ENCODE peak calls at places on chromosomes 4 and X, in six cellular contexts. U is H1, P is K562, Z is GM12891, G is GM12878, A is HepG2. F is an unnamed sample.

GRCh38 chr4:71259305-71259704 is 79.5 kb upstream of the SLC4A4 start:
- DNase-seq in P (no peak), Z (no peak), A (no peak), G (no peak), U (no peak), F (no peak)

GRCh38 chrX:104863466-104863865 is 297.5 kb downstream of the IL1RAPL2 start:
- DNase-seq in G (no peak), U (no peak), P (no peak), A (no peak), Z (no peak), F (no peak)

GRCh38 chr4:148397006-148397673 is 45.1 kb downstream of the NR3C2 start:
- DNase-seq in P (no peak), Z (no peak), U (no peak), A (no peak), G (no peak), F (no peak)

GRCh38 chrX:100484971-100485370 is 74.9 kb upstream of the PCDH19 start:
- DNase-seq in U (no peak), Z (no peak), G (no peak), A (no peak), P (no peak), F (no peak)

GRCh38 chrX:124362072-124362471 is 15.7 kb downstream of the SH2D1A start:
- DNase-seq in Z (no peak), A (no peak), G (no peak), U (no peak), P (no peak), F (no peak)

GRCh38 chr4:107183155-107183774 is 147.2 kb upstream of the DKK2 start:
- DNase-seq in G (peak; percentile 3), U (no peak), P (peak; percentile 50), A (peak; percentile 67), Z (no peak), F (no peak)

GRCh38 chrX:33211356-33212254 is at the start of gene DMD:
- DNase-seq in G (no peak), P (no peak), A (peak; percentile 1), Z (no peak), U (no peak), F (no peak)

GRCh38 chr4:141899541-141899940 is 263.2 kb downstream of the IL15 start:
- DNase-seq in G (no peak), U (no peak), P (no peak), Z (no peak), A (no peak), F (no peak)

GRCh38 chrX:69387559-69388487 is 116.3 kb upstream of the NALF2 start:
- DNase-seq in U (peak; percentile 80), Z (peak; percentile 30), G (no peak), A (peak; percentile 45), P (peak; percentile 64), F (peak; percentile 50)

GRCh38 chr4:123587983-123588494 is 191.4 kb downstream of the SPRY1 start:
- DNase-seq in U (no peak), Z (no peak), G (no peak), P (no peak), A (peak; percentile 32), F (no peak)

GRCh38 chr4:7785017-7785416 is 154.6 kb downstream of the AFAP1 start:
- DNase-seq in Z (no peak), U (no peak), G (no peak), P (no peak), A (no peak), F (no peak)

GRCh38 chr4:101050088-101050835 is 297.1 kb downstream of the PPP3CA start:
- DNase-seq in Z (no peak), G (no peak), P (no peak), A (no peak), U (no peak), F (no peak)

GRCh38 chr4:134282680-134283079 is 81.1 kb upstream of the PABPC4L start:
- DNase-seq in A (no peak), G (no peak), Z (no peak), P (no peak), U (no peak), F (no peak)

GRCh38 chrX:8868906-8869305 is 67.7 kb upstream of the FAM9A start:
- DNase-seq in A (no peak), G (no peak), P (no peak), U (no peak), Z (no peak), F (no peak)

GRCh38 chr4:94766856-94767255 is 9.1 kb downstream of the BMPR1B start:
- DNase-seq in P (no peak), A (no peak), G (no peak), U (no peak), Z (no peak), F (no peak)

GRCh38 chr4:122508083-122508482 is 51.6 kb upstream of the IL2 start:
- DNase-seq in G (no peak), Z (no peak), A (no peak), U (no peak), P (no peak), F (no peak)

GRCh38 chrX:103510031-103510430 is 9.3 kb downstream of the RAB40A start:
- DNase-seq in G (no peak), Z (no peak), P (no peak), A (no peak), U (no peak), F (no peak)

GRCh38 chr4:35526456-35526855 is 717.9 kb downstream of the ARAP2 start:
- DNase-seq in Z (no peak), G (no peak), P (no peak), U (no peak), A (no peak), F (no peak)

GRCh38 chr4:26568446-26568994 is 15.4 kb upstream of the TBC1D19 start:
- DNase-seq in A (no peak), Z (no peak), U (no peak), G (no peak), P (no peak), F (no peak)

DNA sequence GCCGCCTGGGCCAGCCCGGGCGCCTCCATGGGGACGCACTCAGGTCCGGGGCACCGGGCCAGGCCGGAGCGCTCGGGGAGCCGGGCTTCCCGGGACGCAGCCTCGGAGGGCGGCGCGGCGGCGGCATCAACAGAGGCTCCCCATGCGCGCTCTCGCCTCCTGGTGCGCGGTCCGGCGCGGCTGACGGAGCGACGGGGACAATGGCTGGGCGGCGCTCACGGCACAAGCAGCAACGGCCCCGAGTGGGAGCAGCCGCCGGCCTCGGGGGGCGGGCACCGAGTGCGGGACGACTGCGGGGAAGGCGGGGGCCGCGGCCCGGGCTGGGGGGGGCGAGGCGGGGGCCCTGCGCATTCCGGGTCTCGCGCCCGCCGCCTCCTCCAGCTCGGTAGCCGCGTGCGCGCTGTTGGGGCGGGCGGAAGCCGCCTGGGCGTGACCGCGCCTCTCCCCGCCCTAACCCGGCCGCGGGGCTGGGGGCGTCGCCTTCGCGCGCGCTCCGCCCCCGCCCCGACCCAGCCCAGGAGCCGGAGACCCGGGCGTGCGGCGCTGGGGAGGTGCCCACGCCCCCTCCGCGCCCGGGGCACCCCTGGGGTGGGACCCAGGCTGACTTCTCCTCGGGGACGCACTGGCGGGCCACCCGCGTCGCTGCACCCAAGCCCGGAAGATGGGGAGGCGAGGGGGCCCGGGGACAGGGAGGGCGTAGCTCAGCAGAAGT is at the start of gene PRKX:
- DNase-seq in G (peak; percentile 13), A (no peak), P (peak; percentile 83), Z (peak; percentile 66), U (peak; percentile 60), F (peak; percentile 80)
- TF ChIP-seq POLR2A in G (peak; percentile 81), A (no peak), P (peak; percentile 45), Z (no peak), U (no peak), F (peak; percentile 66)

GRCh38 chr4:2937146-2937857 is 25.9 kb downstream of the NOP14 start:
- DNase-seq in A (peak; percentile 91), G (peak; percentile 64), U (no peak), Z (no peak), P (no peak), F (no peak)

GRCh38 chr4:2939383-2940243 is 23.6 kb downstream of the NOP14 start:
- DNase-seq in Z (no peak), G (no peak), U (no peak), A (no peak), P (no peak), F (no peak)

GRCh38 chr4:2937986-2938385 is 25.2 kb downstream of the NOP14 start:
- DNase-seq in A (no peak), P (no peak), Z (no peak), U (no peak), G (no peak), F (no peak)

GRCh38 chr4:2940267-2941137 is 22.7 kb downstream of the NOP14 start:
- DNase-seq in P (no peak), G (no peak), Z (no peak), A (no peak), U (no peak), F (no peak)

DNA sequence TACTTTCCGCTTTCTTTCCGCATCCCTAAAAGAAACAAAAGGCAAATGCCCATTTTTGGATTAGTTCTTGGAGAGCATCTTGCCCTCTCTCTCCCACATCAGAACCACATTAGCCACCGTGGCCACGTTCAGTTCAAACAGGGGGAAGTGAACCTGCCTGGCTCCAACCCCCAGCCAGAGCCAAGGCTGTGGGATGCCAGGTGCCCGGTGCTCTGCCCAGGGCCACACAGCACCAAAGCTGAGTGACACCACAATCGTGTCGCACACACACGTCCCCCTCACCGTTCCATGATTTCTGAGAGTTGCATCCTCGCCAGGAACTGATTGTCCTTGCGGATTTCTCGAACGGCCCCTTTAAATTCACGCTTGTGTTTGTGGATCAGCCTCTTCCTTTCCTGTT is 24.3 kb downstream of the NOP14 start:
- DNase-seq in U (no peak), G (no peak), A (no peak), Z (no peak), P (no peak), F (no peak)
- TF ChIP-seq TAF1 in U (no peak), G (no peak), A (no peak), Z (no peak), P (no peak), F (no peak)

DNA sequence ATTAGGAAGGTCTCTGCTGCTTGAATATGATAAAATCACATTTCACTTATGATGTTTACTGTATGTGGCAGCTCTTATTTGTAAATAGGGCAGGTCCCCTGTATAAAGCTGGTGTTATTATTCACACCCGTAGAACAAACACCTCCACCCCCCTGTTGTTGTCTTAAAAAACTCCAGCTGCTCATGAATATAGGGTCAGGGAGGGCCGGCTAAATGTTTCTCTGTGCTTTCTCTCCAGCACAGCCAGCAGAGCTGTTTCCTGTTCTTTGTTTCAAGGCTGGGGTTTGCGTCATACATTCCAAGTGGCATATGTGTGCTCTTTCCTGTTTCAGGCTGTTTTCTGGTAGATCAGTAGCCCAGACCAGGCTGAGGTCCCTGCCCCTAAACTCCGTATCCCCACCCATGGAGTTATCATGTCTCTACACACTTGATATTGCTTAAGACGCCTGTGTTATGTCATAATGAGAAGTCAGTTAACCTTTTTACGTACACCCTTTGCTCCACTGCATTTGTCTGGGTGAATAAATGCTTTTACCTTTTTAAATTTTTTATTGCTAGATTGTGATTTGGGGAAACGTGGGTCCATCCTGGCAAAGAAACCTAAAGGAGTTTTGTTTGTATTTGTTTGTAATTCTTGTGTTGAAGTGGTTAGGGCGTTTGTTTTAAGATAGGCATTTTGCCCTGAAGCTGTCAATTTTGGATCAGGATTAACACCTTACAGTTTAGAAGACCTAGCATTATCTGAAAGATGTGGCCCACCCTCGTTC is 3.2 kb downstream of the KLF3 start:
- DNase-seq in A (peak; percentile 97), G (no peak), U (peak; percentile 59), P (peak; percentile 71), Z (no peak), F (no peak)
- TF ChIP-seq POLR2A in A (peak; percentile 77), G (peak; percentile 49), U (peak; percentile 89), P (peak; percentile 77), Z (no peak), F (no peak)

GRCh38 chr4:9963328-9963727 is 58.0 kb downstream of the SLC2A9 start:
- DNase-seq in P (no peak), Z (no peak), G (no peak), U (no peak), A (peak; percentile 79), F (no peak)
- TF ChIP-seq TAF1 in P (no peak), Z (no peak), G (no peak), U (no peak), A (no peak), F (no peak)